ENCODE peak calls at places on chromosome 16, in nine cellular contexts. One of them, this sample, is unnamed.

GRCh38 chr16:55031481-55031880 is 100.8 kb downstream of the IRX5 start:
- DNase-seq in tibial nerve: no peak
- DNase-seq in heart right ventricle: no peak
- DNase-seq in SJCRH30: no peak
- DNase-seq in right cardiac atrium: no peak
- DNase-seq in mesendoderm: no peak
- DNase-seq in psoas muscle: no peak
- DNase-seq in H9: no peak
- DNase-seq in fibroblast of lung: no peak
- DNase-seq in this sample: no peak

GRCh38 chr16:57510016-57510871 is 24.0 kb upstream of the DOK4 start:
- DNase-seq in tibial nerve: no peak
- DNase-seq in heart right ventricle: no peak
- DNase-seq in SJCRH30: no peak
- DNase-seq in right cardiac atrium: peak; percentile 20
- DNase-seq in mesendoderm: peak; percentile 92
- DNase-seq in psoas muscle: peak; percentile 30
- DNase-seq in H9: no peak
- DNase-seq in fibroblast of lung: no peak
- DNase-seq in this sample: no peak

GRCh38 chr16:84964729-84965128 is 46.6 kb downstream of the ZDHHC7 start:
- DNase-seq in tibial nerve: no peak
- DNase-seq in heart right ventricle: no peak
- DNase-seq in SJCRH30: no peak
- DNase-seq in right cardiac atrium: no peak
- DNase-seq in mesendoderm: no peak
- DNase-seq in psoas muscle: no peak
- DNase-seq in H9: no peak
- DNase-seq in fibroblast of lung: no peak
- DNase-seq in this sample: no peak

GRCh38 chr16:85284138-85284897 is 172.0 kb upstream of the CIBAR2 start:
- DNase-seq in tibial nerve: no peak
- DNase-seq in heart right ventricle: no peak
- DNase-seq in SJCRH30: peak; percentile 55
- DNase-seq in right cardiac atrium: no peak
- DNase-seq in mesendoderm: no peak
- DNase-seq in psoas muscle: no peak
- DNase-seq in H9: no peak
- DNase-seq in fibroblast of lung: no peak
- DNase-seq in this sample: no peak

GRCh38 chr16:77840093-77840492 is 51.7 kb downstream of the VAT1L start:
- DNase-seq in tibial nerve: no peak
- DNase-seq in heart right ventricle: no peak
- DNase-seq in SJCRH30: no peak
- DNase-seq in right cardiac atrium: no peak
- DNase-seq in mesendoderm: no peak
- DNase-seq in psoas muscle: no peak
- DNase-seq in H9: no peak
- DNase-seq in fibroblast of lung: no peak
- DNase-seq in this sample: no peak

GRCh38 chr16:72473631-72474030 is 301.7 kb upstream of the PMFBP1 start:
- DNase-seq in tibial nerve: no peak
- DNase-seq in heart right ventricle: no peak
- DNase-seq in SJCRH30: no peak
- DNase-seq in right cardiac atrium: no peak
- DNase-seq in mesendoderm: no peak
- DNase-seq in psoas muscle: no peak
- DNase-seq in H9: no peak
- DNase-seq in fibroblast of lung: no peak
- DNase-seq in this sample: no peak

GRCh38 chr16:58252716-58253115 is 42.1 kb downstream of the PRSS54 start:
- DNase-seq in tibial nerve: no peak
- DNase-seq in heart right ventricle: no peak
- DNase-seq in SJCRH30: no peak
- DNase-seq in right cardiac atrium: no peak
- DNase-seq in mesendoderm: no peak
- DNase-seq in psoas muscle: no peak
- DNase-seq in H9: no peak
- DNase-seq in fibroblast of lung: no peak
- DNase-seq in this sample: no peak

GRCh38 chr16:66988197-66988788 is at the start of gene CES4A:
- DNase-seq in tibial nerve: peak; percentile 25
- DNase-seq in heart right ventricle: no peak
- DNase-seq in SJCRH30: no peak
- DNase-seq in right cardiac atrium: no peak
- DNase-seq in mesendoderm: no peak
- DNase-seq in psoas muscle: no peak
- DNase-seq in H9: no peak
- DNase-seq in fibroblast of lung: peak; percentile 66
- DNase-seq in this sample: peak; percentile 31

GRCh38 chr16:14373406-14373805 is 256.7 kb downstream of the PARN start:
- DNase-seq in tibial nerve: no peak
- DNase-seq in heart right ventricle: no peak
- DNase-seq in SJCRH30: no peak
- DNase-seq in right cardiac atrium: no peak
- DNase-seq in mesendoderm: no peak
- DNase-seq in psoas muscle: no peak
- DNase-seq in H9: no peak
- DNase-seq in fibroblast of lung: no peak
- DNase-seq in this sample: no peak

GRCh38 chr16:27432600-27432957 is 30.6 kb downstream of the IL21R start:
- DNase-seq in tibial nerve: no peak
- DNase-seq in heart right ventricle: no peak
- DNase-seq in SJCRH30: no peak
- DNase-seq in right cardiac atrium: no peak
- DNase-seq in mesendoderm: peak; percentile 83
- DNase-seq in psoas muscle: no peak
- DNase-seq in H9: peak; percentile 12
- DNase-seq in fibroblast of lung: peak; percentile 37
- DNase-seq in this sample: peak; percentile 55

GRCh38 chr16:31491778-31492418 is 9.0 kb downstream of the SLC5A2 start:
- DNase-seq in tibial nerve: no peak
- DNase-seq in heart right ventricle: no peak
- DNase-seq in SJCRH30: no peak
- DNase-seq in right cardiac atrium: no peak
- DNase-seq in mesendoderm: no peak
- DNase-seq in psoas muscle: no peak
- DNase-seq in H9: no peak
- DNase-seq in fibroblast of lung: no peak
- DNase-seq in this sample: no peak

GRCh38 chr16:54938351-54939346 is 8.0 kb downstream of the IRX5 start:
- DNase-seq in tibial nerve: no peak
- DNase-seq in heart right ventricle: no peak
- DNase-seq in SJCRH30: no peak
- DNase-seq in right cardiac atrium: peak; percentile 14
- DNase-seq in mesendoderm: peak; percentile 39
- DNase-seq in psoas muscle: no peak
- DNase-seq in H9: peak; percentile 43
- DNase-seq in fibroblast of lung: no peak
- DNase-seq in this sample: no peak

GRCh38 chr16:46828943-46829342 is 2.0 kb downstream of the C16orf87 start:
- DNase-seq in tibial nerve: no peak
- DNase-seq in heart right ventricle: no peak
- DNase-seq in SJCRH30: no peak
- DNase-seq in right cardiac atrium: no peak
- DNase-seq in mesendoderm: no peak
- DNase-seq in psoas muscle: no peak
- DNase-seq in H9: no peak
- DNase-seq in fibroblast of lung: no peak
- DNase-seq in this sample: no peak
- H3K27ac ChIP-seq in tibial nerve: no peak overlapping the region
- H3K27ac ChIP-seq in heart right ventricle: no peak overlapping the region
- H3K27ac ChIP-seq in SJCRH30: no peak overlapping the region
- H3K27ac ChIP-seq in right cardiac atrium: no peak overlapping the region
- H3K27ac ChIP-seq in mesendoderm: no peak overlapping the region
- H3K27ac ChIP-seq in psoas muscle: no peak overlapping the region
- H3K27ac ChIP-seq in H9: no peak overlapping the region
- H3K27ac ChIP-seq in fibroblast of lung: peak overlapping the region; percentile 13
- H3K27ac ChIP-seq in this sample: no peak overlapping the region

DNA sequence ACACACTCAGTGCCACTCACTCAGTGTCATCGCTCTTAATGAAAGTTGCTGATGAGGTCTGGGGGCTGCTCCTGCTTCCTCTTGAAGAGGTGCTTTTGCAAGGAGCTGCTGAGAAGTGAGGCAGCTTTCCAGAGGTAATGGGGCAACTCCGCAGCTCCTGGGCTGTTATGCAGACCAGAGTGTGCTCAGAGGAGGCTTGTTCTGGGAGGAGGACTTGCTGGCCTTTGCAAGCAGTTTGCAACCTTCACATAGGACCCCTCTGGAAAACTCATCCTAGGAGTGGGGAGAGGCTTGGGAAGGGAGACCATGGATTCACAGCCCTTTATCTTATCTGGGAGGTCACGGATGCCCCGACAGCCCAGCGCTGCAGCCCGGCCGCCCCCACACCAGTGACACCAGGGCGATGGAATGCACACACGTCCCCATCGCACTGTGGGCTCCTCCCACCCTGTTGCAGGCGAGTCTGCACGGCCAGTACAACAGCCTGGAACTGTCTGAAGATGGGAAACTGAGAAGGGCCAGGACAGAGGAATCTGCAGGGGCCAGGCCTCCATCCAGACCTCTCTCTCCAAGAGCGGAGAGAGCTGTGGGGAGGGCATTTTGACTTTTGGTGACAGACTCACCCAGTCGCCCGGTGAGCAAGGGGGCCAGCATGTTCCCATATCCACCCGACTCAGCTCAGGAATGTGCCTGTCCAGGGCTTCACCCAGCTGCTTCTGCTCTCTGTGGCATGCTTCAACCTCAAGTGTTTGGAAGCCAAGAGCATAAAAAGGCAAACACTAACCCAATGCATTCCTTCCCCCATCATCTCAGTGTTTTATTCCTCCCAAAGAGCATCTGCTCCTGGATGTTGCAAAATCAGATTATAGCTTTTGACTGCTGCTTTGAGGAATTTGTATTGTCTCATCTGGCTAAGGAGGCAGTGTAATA is 78.6 kb upstream of the ZNF469 start:
- DNase-seq in tibial nerve: no peak
- DNase-seq in heart right ventricle: no peak
- DNase-seq in SJCRH30: peak; percentile 27
- DNase-seq in right cardiac atrium: peak; percentile 52
- DNase-seq in mesendoderm: peak; percentile 36
- DNase-seq in psoas muscle: peak; percentile 51
- DNase-seq in H9: no peak
- DNase-seq in fibroblast of lung: peak; percentile 95
- DNase-seq in this sample: peak; percentile 62
- H3K27ac ChIP-seq in tibial nerve: no peak overlapping the region
- H3K27ac ChIP-seq in heart right ventricle: no peak overlapping the region
- H3K27ac ChIP-seq in SJCRH30: peak overlapping the region; percentile 32
- H3K27ac ChIP-seq in right cardiac atrium: no peak overlapping the region
- H3K27ac ChIP-seq in mesendoderm: no peak overlapping the region
- H3K27ac ChIP-seq in psoas muscle: no peak overlapping the region
- H3K27ac ChIP-seq in H9: no peak overlapping the region
- H3K27ac ChIP-seq in fibroblast of lung: peak overlapping the region; percentile 95
- H3K27ac ChIP-seq in this sample: peak overlapping the region; percentile 89

DNA sequence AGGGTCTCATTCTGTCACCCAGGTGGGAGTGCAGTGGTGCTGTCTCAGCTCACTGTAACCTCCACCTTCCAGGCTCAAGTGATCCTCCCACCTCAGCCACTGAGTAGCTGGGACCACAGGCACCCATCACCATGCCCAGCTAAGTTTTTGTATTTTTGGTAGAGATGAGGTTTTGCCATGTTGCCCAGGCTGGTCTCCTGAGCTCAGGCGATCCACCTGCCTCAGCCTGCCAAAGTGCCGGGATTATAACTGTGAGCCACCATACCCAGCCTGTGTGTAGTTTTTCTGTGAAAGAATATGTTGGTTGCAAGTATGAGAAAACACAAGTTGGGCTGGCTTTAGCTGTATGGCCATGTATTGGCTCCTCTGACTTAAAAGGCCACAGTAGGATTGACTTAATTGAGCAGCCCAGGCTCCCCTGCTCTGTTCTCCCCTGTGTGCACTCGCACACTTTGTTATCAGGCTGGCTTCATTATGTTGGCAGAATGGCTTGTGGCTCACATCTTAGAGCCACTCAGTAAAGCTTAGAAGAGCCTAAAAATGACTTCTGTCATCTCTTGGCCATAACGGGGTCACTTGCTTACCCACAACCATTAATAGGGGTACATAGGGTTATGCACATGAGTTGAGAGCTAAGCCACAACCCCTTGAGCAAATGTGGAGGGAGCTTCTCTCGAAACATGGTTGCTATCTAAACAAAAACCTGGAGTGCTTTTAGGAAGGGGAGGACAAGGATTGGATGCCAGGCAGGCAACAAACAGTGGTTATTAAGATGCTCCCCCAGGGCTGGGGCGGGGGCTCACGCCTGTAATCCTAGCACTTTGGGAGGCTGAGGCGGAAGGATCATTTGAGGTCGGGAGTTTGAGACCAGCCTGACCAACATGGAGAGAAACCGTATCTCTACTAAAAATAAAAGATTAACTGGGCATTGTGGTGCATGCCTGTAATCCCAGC is 6.1 kb downstream of the HAPSTR1 start:
- DNase-seq in tibial nerve: no peak
- DNase-seq in heart right ventricle: no peak
- DNase-seq in SJCRH30: no peak
- DNase-seq in right cardiac atrium: no peak
- DNase-seq in mesendoderm: no peak
- DNase-seq in psoas muscle: no peak
- DNase-seq in H9: no peak
- DNase-seq in fibroblast of lung: no peak
- DNase-seq in this sample: no peak
- H3K27ac ChIP-seq in tibial nerve: no peak overlapping the region
- H3K27ac ChIP-seq in heart right ventricle: no peak overlapping the region
- H3K27ac ChIP-seq in SJCRH30: no peak overlapping the region
- H3K27ac ChIP-seq in right cardiac atrium: peak overlapping the region; percentile 51
- H3K27ac ChIP-seq in mesendoderm: no peak overlapping the region
- H3K27ac ChIP-seq in psoas muscle: peak overlapping the region; percentile 53
- H3K27ac ChIP-seq in H9: no peak overlapping the region
- H3K27ac ChIP-seq in fibroblast of lung: no peak overlapping the region
- H3K27ac ChIP-seq in this sample: peak overlapping the region; percentile 50

GRCh38 chr16:68744744-68745280 is 7.7 kb downstream of the CDH1 start:
- DNase-seq in tibial nerve: no peak
- DNase-seq in heart right ventricle: no peak
- DNase-seq in SJCRH30: no peak
- DNase-seq in right cardiac atrium: no peak
- DNase-seq in mesendoderm: peak; percentile 94
- DNase-seq in psoas muscle: no peak
- DNase-seq in H9: peak; percentile 79
- DNase-seq in fibroblast of lung: no peak
- DNase-seq in this sample: peak; percentile 74
- H3K27ac ChIP-seq in tibial nerve: peak overlapping the region; percentile 10
- H3K27ac ChIP-seq in heart right ventricle: no peak overlapping the region
- H3K27ac ChIP-seq in SJCRH30: no peak overlapping the region
- H3K27ac ChIP-seq in right cardiac atrium: no peak overlapping the region
- H3K27ac ChIP-seq in mesendoderm: no peak overlapping the region
- H3K27ac ChIP-seq in psoas muscle: no peak overlapping the region
- H3K27ac ChIP-seq in H9: peak overlapping the region; percentile 4
- H3K27ac ChIP-seq in fibroblast of lung: no peak overlapping the region
- H3K27ac ChIP-seq in this sample: peak overlapping the region; percentile 24

GRCh38 chr16:23497543-23497868 is 12.8 kb downstream of the GGA2 start:
- DNase-seq in tibial nerve: no peak
- DNase-seq in heart right ventricle: no peak
- DNase-seq in SJCRH30: no peak
- DNase-seq in right cardiac atrium: no peak
- DNase-seq in mesendoderm: peak; percentile 25
- DNase-seq in psoas muscle: no peak
- DNase-seq in H9: no peak
- DNase-seq in fibroblast of lung: no peak
- DNase-seq in this sample: no peak
- H3K27ac ChIP-seq in tibial nerve: peak overlapping the region; percentile 50
- H3K27ac ChIP-seq in heart right ventricle: no peak overlapping the region
- H3K27ac ChIP-seq in SJCRH30: no peak overlapping the region
- H3K27ac ChIP-seq in right cardiac atrium: peak overlapping the region; percentile 65
- H3K27ac ChIP-seq in mesendoderm: no peak overlapping the region
- H3K27ac ChIP-seq in psoas muscle: peak overlapping the region; percentile 30
- H3K27ac ChIP-seq in H9: no peak overlapping the region
- H3K27ac ChIP-seq in fibroblast of lung: no peak overlapping the region
- H3K27ac ChIP-seq in this sample: peak overlapping the region; percentile 82

This sample was measured in RWPE1.